ENCODE peak calls at places on chromosomes 12 and 14, in four cellular contexts. Z is H1, T is HepG2, Y is GM12878. B is an unnamed sample. For H3K4me1, the result is how much of the 10 kb centered on the place peaks cover.

GRCh38 chr14:67240168-67240932 is 885 bp upstream of the PALS1 start:
- DNase-seq in T (peak), Z (peak), Y (no peak), B (no peak)

GRCh38 chr12:67766370-67766769 is 117.8 kb downstream of the DYRK2 start:
- DNase-seq in Y (no peak), Z (no peak), T (no peak), B (no peak)

GRCh38 chr12:67091204-67091603 is 178.0 kb upstream of the CAND1 start:
- DNase-seq in Z (no peak), Y (no peak), T (no peak), B (no peak)

GRCh38 chr12:52149651-52150241 is 42.1 kb downstream of the KRT80 start:
- DNase-seq in T (no peak), Y (no peak), Z (no peak), B (no peak)

GRCh38 chr14:94681300-94682060 is 69.3 kb downstream of the SERPINA3 start:
- DNase-seq in Z (no peak), T (peak), Y (no peak), B (peak)

GRCh38 chr14:96246535-96246839 is 9.5 kb upstream of the BDKRB1 start:
- DNase-seq in Z (no peak), T (no peak), Y (no peak), B (no peak)

GRCh38 chr12:84793558-84794367 is 118.8 kb downstream of the SLC6A15 start:
- DNase-seq in T (no peak), Z (no peak), Y (no peak), B (no peak)

GRCh38 chr12:76266797-76267196 is 81.4 kb downstream of the BBS10 start:
- DNase-seq in T (no peak), Z (no peak), Y (no peak), B (no peak)

GRCh38 chr12:105393586-105393985 is 63.1 kb downstream of the C12orf75 start:
- DNase-seq in Z (no peak), Y (no peak), T (no peak), B (no peak)

GRCh38 chr14:34714320-34715107 is at the start of gene CFL2:
- DNase-seq in T (peak), Y (no peak), Z (peak), B (peak)

GRCh38 chr12:121300083-121300819 is 3.7 kb upstream of the CAMKK2 start:
- DNase-seq in T (no peak), Z (no peak), Y (no peak), B (no peak)

GRCh38 chr14:22432348-22432976 is 156.6 kb downstream of the DAD1 start:
- DNase-seq in Y (no peak), T (no peak), Z (no peak), B (no peak)

GRCh38 chr12:28033538-28033915 is 61.0 kb upstream of the PTHLH start:
- DNase-seq in Y (no peak), Z (no peak), T (no peak), B (no peak)

GRCh38 chr12:116202940-116203339 is 74.6 kb downstream of the MED13L start:
- DNase-seq in T (no peak), Y (no peak), Z (no peak), B (no peak)

GRCh38 chr14:77068515-77069200 is 29.4 kb upstream of the CIPC start:
- DNase-seq in Z (no peak), T (no peak), Y (no peak), B (no peak)

GRCh38 chr14:86015916-86016315 is 486.0 kb downstream of the FLRT2 start:
- DNase-seq in T (no peak), Y (no peak), Z (no peak), B (no peak)

GRCh38 chr14:101103321-101103901 is 199.9 kb upstream of the RTL1 start:
- DNase-seq in Z (no peak), T (no peak), Y (no peak), B (no peak)

GRCh38 chr12:47753021-47754001 is 5.4 kb downstream of the RAPGEF3 start:
- DNase-seq in Y (no peak), T (no peak), Z (peak), B (peak)

GRCh38 chr12:109947511-109947910 is 47.4 kb downstream of the TCHP start:
- DNase-seq in Y (no peak), T (no peak), Z (no peak), B (no peak)

GRCh38 chr12:116454950-116455447 is 104.2 kb upstream of the MAP1LC3B2 start:
- DNase-seq in Y (no peak), T (no peak), Z (no peak), B (no peak)

GRCh38 chr12:66240106-66240820 is 51.2 kb downstream of the IRAK3 start:
- DNase-seq in T (no peak), Z (no peak), Y (no peak), B (no peak)

GRCh38 chr14:50023671-50024490 is 92.5 kb downstream of the VCPKMT start:
- DNase-seq in Y (no peak), T (no peak), Z (no peak), B (no peak)

GRCh38 chr12:27999521-27999920 is 27.0 kb upstream of the PTHLH start:
- DNase-seq in Z (no peak), T (no peak), Y (no peak), B (no peak)

GRCh38 chr12:69630191-69630590 is 19.5 kb upstream of the LRRC10 start:
- DNase-seq in Y (no peak), Z (no peak), T (peak), B (no peak)

GRCh38 chr14:69815556-69815955 is 18.5 kb upstream of the SLC10A1 start:
- DNase-seq in T (no peak), Z (no peak), Y (no peak), B (no peak)

GRCh38 chr12:91138337-91138905 is 27.1 kb upstream of the LUM start:
- DNase-seq in T (no peak), Z (no peak), Y (no peak), B (no peak)

GRCh38 chr12:27539191-27539631 is 15.2 kb downstream of the PPFIBP1 start:
- DNase-seq in T (no peak), Y (no peak), Z (no peak), B (no peak)

GRCh38 chr12:49092086-49092815 is 2.4 kb downstream of the DHH start:
- DNase-seq in T (peak), Y (no peak), Z (peak), B (peak)

GRCh38 chr12:95739561-95740313 is 50.8 kb downstream of the NTN4 start:
- DNase-seq in T (no peak), Z (no peak), Y (no peak), B (no peak)

GRCh38 chr12:45284096-45284901 is 68.4 kb downstream of the ANO6 start:
- DNase-seq in Y (no peak), T (peak), Z (no peak), B (no peak)

GRCh38 chr14:103360548-103360947 is 24.7 kb upstream of the MARK3 start:
- DNase-seq in Z (no peak), T (no peak), Y (no peak), B (no peak)

GRCh38 chr14:102028733-102029132 is 58.1 kb downstream of the HSP90AA1 start:
- DNase-seq in Z (no peak), Y (no peak), T (no peak), B (no peak)

GRCh38 chr12:28089363-28089762 is 100.9 kb upstream of the CCDC91 start:
- DNase-seq in Z (no peak), Y (no peak), T (no peak), B (no peak)

GRCh38 chr14:91127411-91127810 is 13.5 kb downstream of the DGLUCY start:
- DNase-seq in Y (no peak), T (no peak), Z (no peak), B (no peak)

GRCh38 chr12:92511776-92512175 is 191.0 kb upstream of the PLEKHG7 start:
- DNase-seq in Y (no peak), Z (no peak), T (no peak), B (no peak)
- TF ChIP-seq SUZ12 in Y (no peak), Z (no peak), T (no peak), B (no peak)

GRCh38 chr12:6640497-6640896 is 4.7 kb upstream of the LPAR5 start:
- DNase-seq in Z (no peak), T (no peak), Y (no peak), B (no peak)
- H3K4me1 ChIP-seq in Z (under half), T (under half), Y (under half), B (under half)

GRCh38 chr12:131155131-131155530 is 201.4 kb downstream of the ADGRD1 start:
- DNase-seq in Z (no peak), T (no peak), Y (no peak), B (no peak)

GRCh38 chr12:131162113-131162512 is 208.4 kb downstream of the ADGRD1 start:
- DNase-seq in Y (no peak), Z (no peak), T (no peak), B (no peak)

GRCh38 chr12:131163189-131163738 is 209.6 kb downstream of the ADGRD1 start:
- DNase-seq in T (no peak), Y (no peak), Z (no peak), B (no peak)

GRCh38 chr12:131157739-131158138 is 204.0 kb downstream of the ADGRD1 start:
- DNase-seq in T (no peak), Y (no peak), Z (no peak), B (no peak)

GRCh38 chr12:131159660-131160059 is 206.0 kb downstream of the ADGRD1 start:
- DNase-seq in Z (no peak), T (peak), Y (no peak), B (peak)
- TF ChIP-seq SUZ12 in Z (no peak), T (no peak), Y (no peak), B (no peak)

GRCh38 chr12:124039276-124039675 is 66.3 kb downstream of the ZNF664 start:
- DNase-seq in Y (no peak), T (no peak), Z (no peak), B (no peak)
- H3K4me1 ChIP-seq in Y (under half), T (under half), Z (under half), B (under half)

GRCh38 chr12:124608451-124608870 is 41.0 kb upstream of the NCOR2 start:
- DNase-seq in Y (no peak), Z (no peak), T (no peak), B (no peak)
- TF ChIP-seq SUZ12 in Y (no peak), Z (no peak), T (no peak), B (no peak)

GRCh38 chr12:124510301-124510970 is 57.0 kb downstream of the NCOR2 start:
- DNase-seq in T (peak), Z (no peak), Y (no peak), B (no peak)

GRCh38 chr12:124514145-124514995 is 53.0 kb downstream of the NCOR2 start:
- DNase-seq in Y (no peak), Z (no peak), T (no peak), B (no peak)

GRCh38 chr12:124513297-124513867 is 54.0 kb downstream of the NCOR2 start:
- DNase-seq in T (no peak), Z (no peak), Y (no peak), B (peak)

GRCh38 chr12:124511259-124511985 is 56.0 kb downstream of the NCOR2 start:
- DNase-seq in Z (no peak), T (no peak), Y (no peak), B (no peak)

GRCh38 chr12:124512667-124513296 is 54.6 kb downstream of the NCOR2 start:
- DNase-seq in Y (no peak), Z (peak), T (peak), B (peak)
- H3K4me1 ChIP-seq in Y (under half), Z (half or more), T (half or more), B (under half)

GRCh38 chr12:113997365-113997764 is 31.2 kb upstream of the RBM19 start:
- DNase-seq in Z (no peak), Y (peak), T (no peak), B (no peak)
- TF ChIP-seq SUZ12 in Z (no peak), Y (no peak), T (no peak), B (no peak)

GRCh38 chr12:50505386-50505827 is 622 bp downstream of the DIP2B start:
- DNase-seq in Y (no peak), T (no peak), Z (no peak), B (no peak)

GRCh38 chr12:50507474-50507838 is 2.7 kb downstream of the DIP2B start:
- DNase-seq in T (no peak), Z (no peak), Y (no peak), B (no peak)

GRCh38 chr12:50505945-50506344 is 1.2 kb downstream of the DIP2B start:
- DNase-seq in Y (no peak), Z (no peak), T (no peak), B (no peak)

GRCh38 chr12:50507930-50508329 is 3.1 kb downstream of the DIP2B start:
- DNase-seq in Y (no peak), T (no peak), Z (no peak), B (no peak)

DNA sequence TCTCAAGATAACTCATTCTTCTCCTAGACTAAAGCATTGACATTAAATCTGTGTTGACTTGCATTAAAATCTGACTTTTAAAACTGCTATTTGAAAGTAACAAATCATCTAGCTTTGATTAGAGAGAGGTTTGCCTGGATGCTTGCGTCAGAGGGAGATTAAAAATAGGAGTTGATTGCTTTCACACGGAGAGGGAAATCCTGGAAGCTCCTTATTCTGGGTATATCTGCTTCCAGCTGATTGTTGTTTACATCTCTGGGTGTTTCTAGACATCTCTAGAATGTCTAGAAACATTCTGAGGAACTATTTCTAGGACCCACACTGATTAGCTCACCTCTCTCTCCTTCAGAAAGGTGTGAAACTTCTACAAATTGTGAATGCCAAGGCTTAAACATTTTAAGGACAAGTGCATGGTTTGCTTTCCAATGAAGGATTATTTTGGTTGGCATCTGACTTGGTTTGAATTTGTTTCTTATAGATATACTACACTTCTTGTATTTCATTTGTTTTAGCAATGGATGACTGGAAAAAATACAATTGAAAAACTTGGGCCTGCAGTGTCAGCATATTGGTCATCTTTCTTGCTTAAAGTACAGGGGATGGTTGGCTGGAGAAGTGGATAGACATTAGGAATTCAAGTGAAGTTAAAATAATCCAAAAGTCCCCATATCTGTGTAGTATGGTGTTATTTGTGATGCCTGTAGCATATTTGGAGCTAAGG is 2.1 kb downstream of the DIP2B start:
- DNase-seq in Y (no peak), T (no peak), Z (no peak), B (no peak)
- H3K4me1 ChIP-seq in Y (under half), T (half or more), Z (under half), B (under half)

DNA sequence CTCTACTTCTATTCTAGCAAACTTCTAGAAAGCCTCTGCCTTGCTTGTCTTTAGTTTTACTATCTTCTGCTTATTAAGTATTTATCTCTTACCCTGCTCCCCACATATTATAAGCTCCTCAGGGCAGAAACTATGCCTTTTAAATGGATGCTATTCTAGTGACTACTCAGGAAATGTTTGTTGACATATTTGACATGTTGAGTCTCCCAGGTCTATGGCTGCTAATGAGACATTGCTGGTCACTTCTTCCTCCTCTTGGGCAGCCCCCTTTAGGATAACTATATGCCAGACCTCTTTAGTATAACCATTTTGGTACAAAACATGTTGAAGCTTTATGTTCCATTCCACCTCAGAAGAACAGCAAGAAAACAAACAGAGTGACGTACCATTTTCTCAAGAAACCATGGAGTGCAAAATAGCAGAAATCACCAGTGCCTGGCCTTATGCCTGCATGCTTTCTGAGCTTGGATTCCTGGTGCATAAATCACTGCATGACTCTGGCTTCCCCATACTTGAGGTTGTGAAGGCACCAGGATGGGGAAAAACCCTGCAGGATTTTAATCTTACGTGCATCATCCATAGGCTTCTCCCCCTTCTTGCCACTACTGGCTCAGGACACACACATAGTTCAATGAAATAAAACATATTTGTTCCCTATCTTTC is 202.6 kb downstream of the TMX1 start:
- DNase-seq in Z (no peak), T (no peak), Y (no peak), B (no peak)
- TF ChIP-seq SUZ12 in Z (no peak), T (no peak), Y (no peak), B (no peak)